ENCODE peak calls at places on chromosome 10, in six cellular contexts. V is heart left ventricle; Z is cardiac muscle cell; O is IMR-90; P is ascending aorta; G is CD8-positive, alpha-beta T cell. A is an unnamed sample.

GRCh38 chr10:126439947-126440346 is 51.7 kb upstream of the ADAM12 start:
- DNase-seq in G (no peak), V (no peak), P (no peak), Z (no peak), O (no peak), A (no peak)

GRCh38 chr10:17993361-17993760 is 41.6 kb downstream of the SLC39A12 start:
- DNase-seq in O (peak; percentile 96), G (no peak), V (no peak), P (no peak), Z (no peak), A (no peak)

GRCh38 chr10:50508315-50509051 is 115.3 kb downstream of the SGMS1 start:
- DNase-seq in V (no peak), G (peak; percentile 55), P (no peak), O (no peak), Z (no peak), A (peak; percentile 40)

GRCh38 chr10:48287417-48288391 is 13.2 kb upstream of the FRMPD2 start:
- DNase-seq in V (no peak), P (no peak), Z (peak; percentile 30), G (no peak), O (no peak), A (no peak)

GRCh38 chr10:69800109-69800508 is 1.6 kb upstream of the COL13A1 start:
- DNase-seq in P (no peak), G (no peak), V (no peak), Z (peak; percentile 84), O (peak; percentile 75), A (no peak)

GRCh38 chr10:70592186-70592735 is 10.3 kb downstream of the PRF1 start:
- DNase-seq in V (no peak), Z (no peak), O (no peak), P (no peak), G (no peak), A (no peak)

GRCh38 chr10:11828682-11829284 is 5.6 kb downstream of the PROSER2 start:
- DNase-seq in V (no peak), O (no peak), P (no peak), Z (no peak), G (no peak), A (no peak)

GRCh38 chr10:120746016-120746755 is 105.0 kb upstream of the WDR11 start:
- DNase-seq in Z (no peak), V (no peak), O (no peak), G (no peak), P (no peak), A (no peak)

GRCh38 chr10:63825111-63825510 is 303.9 kb downstream of the REEP3 start:
- DNase-seq in Z (no peak), P (no peak), V (no peak), O (no peak), G (no peak), A (no peak)

GRCh38 chr10:131816941-131817700 is 83.7 kb upstream of the PPP2R2D start:
- DNase-seq in V (peak; percentile 20), G (no peak), O (no peak), P (no peak), Z (no peak), A (no peak)

GRCh38 chr10:6786579-6787031 is 206.5 kb upstream of the PRKCQ start:
- DNase-seq in V (no peak), Z (no peak), P (no peak), O (peak; percentile 79), G (no peak), A (no peak)

GRCh38 chr10:117537436-117537903 is 5.1 kb upstream of the EMX2 start:
- DNase-seq in Z (peak; percentile 69), G (no peak), P (no peak), O (no peak), V (no peak), A (no peak)

GRCh38 chr10:99370993-99371392 is 41.8 kb downstream of the CNNM1 start:
- DNase-seq in P (no peak), V (no peak), Z (peak; percentile 71), O (peak; percentile 23), G (no peak), A (no peak)

GRCh38 chr10:84269773-84270172 is 24.9 kb downstream of the RGR start:
- DNase-seq in G (no peak), O (peak; percentile 92), P (no peak), V (no peak), Z (no peak), A (no peak)

GRCh38 chr10:30751678-30752331 is 122.3 kb upstream of the LYZL2 start:
- DNase-seq in Z (peak; percentile 70), P (no peak), G (no peak), V (no peak), O (peak; percentile 75), A (peak; percentile 55)

GRCh38 chr10:108095932-108096925 is 931.7 kb upstream of the SORCS1 start:
- DNase-seq in G (no peak), V (peak; percentile 56), Z (peak; percentile 27), P (no peak), O (no peak), A (no peak)

GRCh38 chr10:13695588-13695987 is 108.8 kb downstream of the PRPF18 start:
- DNase-seq in P (no peak), V (no peak), G (no peak), O (no peak), Z (no peak), A (no peak)

GRCh38 chr10:86410542-86411124 is 44.0 kb upstream of the GRID1 start:
- DNase-seq in V (no peak), G (no peak), Z (no peak), O (peak; percentile 89), P (no peak), A (no peak)

GRCh38 chr10:86409183-86409582 is 42.6 kb upstream of the GRID1 start:
- DNase-seq in V (no peak), Z (no peak), O (no peak), P (no peak), G (no peak), A (no peak)

GRCh38 chr10:86411281-86411841 is 44.8 kb upstream of the GRID1 start:
- DNase-seq in P (no peak), G (no peak), Z (peak; percentile 45), O (peak; percentile 86), V (no peak), A (no peak)

GRCh38 chr10:86413046-86413728 is 46.6 kb upstream of the GRID1 start:
- DNase-seq in Z (no peak), O (peak; percentile 59), V (no peak), P (no peak), G (peak; percentile 48), A (peak; percentile 78)

GRCh38 chr10:86411852-86412550 is 45.4 kb upstream of the GRID1 start:
- DNase-seq in V (no peak), Z (no peak), P (no peak), G (no peak), O (no peak), A (peak; percentile 11)
- H3K4me3 ChIP-seq in V (no peak overlapping the region), Z (no peak overlapping the region), P (no peak overlapping the region), G (no peak overlapping the region), O (no peak overlapping the region), A (peak overlapping the region; percentile 80)

DNA sequence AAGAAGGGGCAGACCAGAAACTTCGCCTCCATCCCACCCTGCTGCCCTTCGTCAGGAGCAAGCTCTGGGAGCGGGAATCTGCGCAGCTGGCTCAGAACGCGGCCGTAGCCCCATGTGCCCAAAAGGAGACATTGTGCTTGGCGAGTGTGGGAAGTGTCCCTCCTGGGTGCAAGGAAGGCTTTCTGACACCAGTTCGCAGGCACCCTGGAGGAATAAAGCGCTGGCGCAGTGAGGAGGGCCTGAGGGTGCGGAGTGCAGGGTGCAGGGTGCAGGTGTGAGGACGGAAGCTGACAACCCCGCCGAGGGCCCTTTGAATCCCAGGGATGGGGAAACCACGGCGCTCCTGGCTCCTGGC is 811 bp downstream of the SLIT1 start:
- DNase-seq in O (no peak), Z (no peak), P (no peak), G (no peak), V (no peak), A (no peak)
- H3K27ac ChIP-seq in O (no peak overlapping the region), Z (no peak overlapping the region), P (no peak overlapping the region), G (no peak overlapping the region), V (no peak overlapping the region), A (no peak overlapping the region)

GRCh38 chr10:79203833-79204232 is 135.1 kb downstream of the ZMIZ1 start:
- DNase-seq in O (no peak), Z (peak; percentile 78), G (no peak), V (no peak), P (no peak), A (no peak)

GRCh38 chr10:79200346-79200745 is 131.6 kb downstream of the ZMIZ1 start:
- DNase-seq in V (no peak), G (no peak), Z (no peak), P (no peak), O (no peak), A (no peak)

GRCh38 chr10:79202188-79203013 is 133.6 kb downstream of the ZMIZ1 start:
- DNase-seq in V (no peak), Z (peak; percentile 60), O (peak; percentile 29), P (no peak), G (peak; percentile 29), A (no peak)

GRCh38 chr10:79203014-79203675 is 134.4 kb downstream of the ZMIZ1 start:
- DNase-seq in P (no peak), O (no peak), V (no peak), Z (no peak), G (no peak), A (no peak)

GRCh38 chr10:79201706-79202105 is 132.9 kb downstream of the ZMIZ1 start:
- DNase-seq in P (no peak), G (no peak), Z (no peak), V (no peak), O (no peak), A (no peak)
- H3K36me3 ChIP-seq in P (peaks cover 23% of the 10 kb centered on the region), G (no peaks in the 10 kb centered on the region), Z (peaks cover 17% of the 10 kb centered on the region), V (peaks cover 52% of the 10 kb centered on the region), O (peaks cover 56% of the 10 kb centered on the region), A (peaks cover 17% of the 10 kb centered on the region)

GRCh38 chr10:52215745-52216361 is 98.2 kb upstream of the DKK1 start:
- DNase-seq in O (peak; percentile 81), P (no peak), G (no peak), Z (peak; percentile 76), V (no peak), A (peak; percentile 69)
- H3K4me3 ChIP-seq in O (no peak overlapping the region), P (no peak overlapping the region), G (no peak overlapping the region), Z (no peak overlapping the region), V (no peak overlapping the region), A (no peak overlapping the region)

GRCh38 chr10:112230325-112230988 is 46.9 kb upstream of the GPAM start:
- DNase-seq in Z (no peak), O (peak; percentile 58), G (no peak), P (no peak), V (no peak), A (no peak)
- H3K27ac ChIP-seq in Z (no peak overlapping the region), O (no peak overlapping the region), G (no peak overlapping the region), P (no peak overlapping the region), V (no peak overlapping the region), A (no peak overlapping the region)

A was measured in CD4-positive, CD25-positive, alpha-beta regulatory T cell.